ENCODE peak calls at places on chromosomes 16 and 17, in six cellular contexts. E is choroid plexus epithelial cell; M is CD8-positive, alpha-beta T cell; B is transverse colon; L is kidney; K is nephron progenitor cell. I is an unnamed sample.

GRCh38 chr16:85798901-85799496 is 345 bp downstream of the EMC8 start:
- DNase-seq in E (no peak), B (peak; percentile 24), L (peak; percentile 86), M (peak; percentile 37), K (no peak), I (peak; percentile 27)

GRCh38 chr16:27791404-27791719 is 241.4 kb downstream of the KATNIP start:
- DNase-seq in K (no peak), E (no peak), B (no peak), M (no peak), L (no peak), I (no peak)

GRCh38 chr17:27259356-27259755 is 34.6 kb upstream of the WSB1 start:
- DNase-seq in E (no peak), B (no peak), K (no peak), L (no peak), M (no peak), I (no peak)

GRCh38 chr16:9090101-9090959 is 1.1 kb upstream of the HAPSTR1 start:
- DNase-seq in M (peak; percentile 39), B (peak; percentile 40), E (no peak), K (peak; percentile 57), L (peak; percentile 89), I (no peak)

GRCh38 chr16:82300374-82300936 is 130.4 kb upstream of the MPHOSPH6 start:
- DNase-seq in M (no peak), L (no peak), E (no peak), K (no peak), B (no peak), I (no peak)

GRCh38 chr16:30941600-30942420 is 7.1 kb upstream of the ORAI3 start:
- DNase-seq in E (peak; percentile 80), L (peak; percentile 90), K (peak; percentile 76), M (peak; percentile 62), B (peak; percentile 87), I (peak; percentile 74)

GRCh38 chr16:31277659-31278260 is 18.0 kb downstream of the ITGAM start:
- DNase-seq in K (no peak), L (no peak), E (no peak), M (no peak), B (no peak), I (no peak)

GRCh38 chr17:27559996-27560481 is 70.9 kb upstream of the LGALS9 start:
- DNase-seq in K (no peak), E (peak; percentile 93), M (no peak), B (peak; percentile 39), L (peak; percentile 91), I (peak; percentile 97)

GRCh38 chr16:69905171-69905555 is 46.0 kb upstream of the CLEC18A start:
- DNase-seq in K (no peak), M (no peak), E (no peak), B (no peak), L (no peak), I (no peak)

GRCh38 chr17:31580331-31581021 is 189.0 kb downstream of the RAB11FIP4 start:
- DNase-seq in M (no peak), B (no peak), K (no peak), L (no peak), E (peak; percentile 61), I (peak; percentile 83)

GRCh38 chr17:76142044-76143041 is 1.3 kb upstream of the FOXJ1 start:
- DNase-seq in K (no peak), L (peak; percentile 71), M (no peak), E (no peak), B (no peak), I (no peak)

GRCh38 chr17:61584866-61585265 is 6.2 kb downstream of the NACA2 start:
- DNase-seq in B (no peak), K (no peak), E (no peak), L (no peak), M (no peak), I (no peak)

GRCh38 chr17:78184311-78184710 is 2.5 kb downstream of the TK1 start:
- DNase-seq in K (no peak), B (no peak), M (no peak), L (no peak), E (no peak), I (no peak)

GRCh38 chr17:2386400-2387085 is 14.3 kb downstream of the MNT start:
- DNase-seq in E (no peak), B (peak; percentile 82), L (peak; percentile 94), K (no peak), M (no peak), I (no peak)

GRCh38 chr16:49116873-49117272 is 164.8 kb downstream of the CBLN1 start:
- DNase-seq in M (no peak), L (no peak), K (no peak), B (no peak), E (no peak), I (no peak)

GRCh38 chr16:56911771-56912541 is 20.0 kb upstream of the HERPUD1 start:
- DNase-seq in E (peak; percentile 54), K (no peak), L (no peak), B (peak; percentile 74), M (no peak), I (peak; percentile 86)

GRCh38 chr17:21039839-21040575 is 2.8 kb downstream of the USP22 start:
- DNase-seq in M (peak; percentile 40), B (no peak), E (peak; percentile 64), L (no peak), K (no peak), I (peak; percentile 57)

GRCh38 chr16:75764154-75764768 is 38.0 kb upstream of the CPHXL start:
- DNase-seq in L (no peak), B (peak; percentile 61), K (peak; percentile 43), M (peak; percentile 53), E (peak; percentile 81), I (peak; percentile 78)

GRCh38 chr17:18968945-18969887 is 17.3 kb downstream of the SLC5A10 start:
- DNase-seq in B (peak; percentile 91), L (no peak), E (no peak), K (no peak), M (no peak), I (no peak)

GRCh38 chr16:88338896-88339295 is 43.9 kb upstream of the ZNF469 start:
- DNase-seq in M (no peak), E (no peak), B (no peak), L (peak; percentile 41), K (no peak), I (no peak)

GRCh38 chr16:88337021-88337420 is 45.7 kb upstream of the ZNF469 start:
- DNase-seq in K (no peak), M (no peak), E (peak; percentile 41), L (peak; percentile 6), B (no peak), I (peak; percentile 27)

GRCh38 chr16:88339926-88340754 is 42.6 kb upstream of the ZNF469 start:
- DNase-seq in L (peak; percentile 60), E (no peak), K (no peak), B (peak; percentile 14), M (no peak), I (no peak)

GRCh38 chr16:88337538-88337937 is 45.2 kb upstream of the ZNF469 start:
- DNase-seq in M (no peak), L (peak; percentile 8), E (no peak), B (no peak), K (no peak), I (no peak)

DNA sequence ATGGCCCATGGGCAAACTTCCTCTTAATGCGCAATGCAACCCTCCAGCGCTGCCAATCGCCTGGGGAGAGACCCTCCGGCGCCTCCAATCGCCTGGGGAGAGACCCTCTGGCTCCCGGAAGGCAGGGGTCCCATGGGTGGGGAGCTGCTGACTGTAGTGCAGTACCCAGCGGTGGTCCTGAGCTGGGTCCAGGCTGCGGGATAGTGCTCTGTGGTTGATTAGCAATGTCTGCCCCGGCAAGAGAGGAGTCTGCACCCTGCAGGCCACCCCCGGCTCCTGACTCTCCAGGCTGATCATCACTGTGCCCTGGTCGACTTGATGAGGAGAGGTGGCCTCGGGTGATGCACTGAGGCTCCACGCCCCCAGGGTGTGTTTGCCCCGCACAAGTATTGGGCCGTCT is 44.6 kb upstream of the ZNF469 start:
- DNase-seq in K (no peak), L (peak; percentile 56), B (no peak), E (no peak), M (no peak), I (no peak)
- TF ChIP-seq CTCF in K (no peak), L (no peak), B (no peak), E (peak; percentile 42), M (no peak), I (peak; percentile 24)

DNA sequence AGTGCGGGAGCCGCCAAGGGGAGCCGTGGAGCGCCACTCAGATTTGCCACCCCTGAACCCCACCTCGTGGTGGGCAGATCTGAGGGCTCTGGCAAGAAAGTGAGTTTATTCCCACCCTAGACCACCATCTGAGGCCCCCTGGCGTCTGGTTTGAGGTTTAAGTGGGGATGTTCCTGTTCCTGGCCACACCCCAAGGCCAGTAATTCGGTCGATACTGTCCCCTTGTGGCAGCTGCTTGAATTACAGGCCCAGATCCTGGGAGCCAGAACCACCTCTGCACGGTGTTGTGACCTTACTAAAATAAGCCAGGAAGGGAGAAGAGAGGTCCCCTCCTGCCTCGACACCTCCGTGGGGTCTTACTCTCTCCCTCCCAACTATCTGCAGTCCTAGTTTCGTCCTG is 3.3 kb upstream of the LAT start:
- DNase-seq in K (peak; percentile 45), B (no peak), E (peak; percentile 8), M (peak; percentile 50), L (no peak), I (peak; percentile 29)
- TF ChIP-seq CTCF in K (peak; percentile 63), B (no peak), E (peak; percentile 71), M (peak; percentile 61), L (peak; percentile 13), I (peak; percentile 84)

GRCh38 chr17:3681057-3681456 is 12.4 kb downstream of the EMC6 start:
- DNase-seq in M (no peak), B (no peak), K (no peak), L (peak; percentile 54), E (no peak), I (no peak)

GRCh38 chr17:3675886-3676285 is 7.3 kb downstream of the EMC6 start:
- DNase-seq in B (no peak), E (no peak), K (no peak), M (no peak), L (no peak), I (no peak)

GRCh38 chr17:3679186-3680126 is 10.8 kb downstream of the EMC6 start:
- DNase-seq in E (no peak), B (no peak), L (peak; percentile 63), M (no peak), K (no peak), I (no peak)

GRCh38 chr17:3678821-3679175 is 10.2 kb downstream of the EMC6 start:
- DNase-seq in B (no peak), E (no peak), M (no peak), L (peak; percentile 57), K (no peak), I (no peak)

GRCh38 chr17:3678095-3678820 is 9.6 kb downstream of the EMC6 start:
- DNase-seq in E (no peak), M (no peak), B (no peak), K (peak; percentile 54), L (no peak), I (peak; percentile 25)
- TF ChIP-seq CTCF in E (no peak), M (no peak), B (no peak), K (no peak), L (no peak), I (no peak)

DNA sequence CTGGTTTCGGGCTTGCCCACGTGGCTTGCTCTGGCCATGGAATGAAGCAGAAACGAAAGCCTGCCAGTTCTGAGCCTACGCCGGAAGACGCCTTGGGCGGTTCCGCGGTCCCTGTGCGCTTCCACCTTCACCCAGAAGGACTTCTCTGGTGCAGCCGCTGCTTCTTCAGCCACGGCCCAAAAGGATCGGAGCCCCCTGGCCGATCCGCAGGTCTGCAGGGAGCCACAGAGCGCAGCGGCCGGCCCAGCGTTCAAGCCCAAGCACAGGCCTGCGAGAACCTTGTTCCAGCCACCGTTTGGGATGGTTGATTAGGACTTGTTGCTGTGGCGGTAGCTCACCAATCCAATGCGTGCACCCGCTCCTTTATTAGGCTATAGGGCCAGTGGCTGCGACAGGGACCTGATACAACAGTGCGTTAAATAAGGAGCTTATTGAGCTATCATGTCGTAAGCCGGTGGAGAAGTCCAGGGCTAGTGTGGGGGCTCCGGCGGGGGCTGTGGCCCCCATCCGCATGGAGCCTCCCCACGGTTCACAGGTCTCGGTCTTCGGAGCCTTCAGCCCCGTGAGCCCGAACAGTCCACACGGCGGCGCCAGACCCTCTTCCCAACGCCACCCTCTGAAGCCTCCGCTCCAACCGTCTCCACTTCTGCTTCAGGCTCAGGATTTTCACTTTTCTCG is 10.2 kb upstream of the MPP2 start:
- DNase-seq in M (peak; percentile 50), B (peak; percentile 50), K (peak; percentile 47), E (peak; percentile 52), L (no peak), I (peak; percentile 44)
- TF ChIP-seq CTCF in M (peak; percentile 33), B (peak; percentile 55), K (peak; percentile 37), E (peak; percentile 76), L (peak; percentile 43), I (peak; percentile 71)

I was measured in cardiac fibroblast.